ENCODE peak calls at places on chromosomes 1 and 21, in four cellular contexts. H, A, K and X are unnamed samples.
A peak's percentile ranks its signal among the peaks of the same experiment; 100 is the strongest.

GRCh38 chr1:43438576-43439120 is 15.1 kb downstream of the HYI start:
- DNase-seq in H (no peak), A (no peak), K (no peak), X (no peak)

GRCh38 chr1:98920441-98921110 is 84.1 kb downstream of the PLPPR5 start:
- DNase-seq in H (no peak), A (no peak), K (no peak), X (no peak)

GRCh38 chr21:22575165-22575584 is 1577.0 kb downstream of the NCAM2 start:
- DNase-seq in H (no peak), A (no peak), K (peak; percentile 5), X (no peak)

GRCh38 chr1:32068891-32069590 is 3.7 kb upstream of the TMEM39B start:
- DNase-seq in H (no peak), A (no peak), K (no peak), X (no peak)

GRCh38 chr1:233391338-233391737 is 63.8 kb downstream of the MAP3K21 start:
- DNase-seq in H (no peak), A (no peak), K (no peak), X (no peak)

GRCh38 chr1:96473791-96474452 is 247.7 kb upstream of the PTBP2 start:
- DNase-seq in H (no peak), A (no peak), K (no peak), X (no peak)

GRCh38 chr1:47178665-47179022 is 11.2 kb downstream of the PDZK1IP1 start:
- DNase-seq in H (no peak), A (no peak), K (no peak), X (no peak)

GRCh38 chr21:45887121-45887611 is 94.4 kb upstream of the COL6A1 start:
- DNase-seq in H (no peak), A (no peak), K (no peak), X (no peak)

GRCh38 chr1:222704260-222704659 is 8.0 kb downstream of the AIDA start:
- DNase-seq in H (no peak), A (no peak), K (no peak), X (no peak)

GRCh38 chr1:65793359-65793732 is 651 bp downstream of the PDE4B start:
- DNase-seq in H (no peak), A (no peak), K (no peak), X (no peak)

GRCh38 chr1:93614550-93615200 is 67.0 kb downstream of the BCAR3 start:
- DNase-seq in H (peak; percentile 45), A (no peak), K (no peak), X (no peak)

GRCh38 chr1:170678196-170678595 is 14.3 kb downstream of the PRRX1 start:
- DNase-seq in H (no peak), A (no peak), K (no peak), X (no peak)

GRCh38 chr1:160211010-160211790 is 6.0 kb downstream of the PEA15 start:
- DNase-seq in H (no peak), A (no peak), K (peak; percentile 69), X (no peak)

GRCh38 chr1:5938068-5938740 is 54.0 kb downstream of the NPHP4 start:
- DNase-seq in H (no peak), A (no peak), K (no peak), X (no peak)

GRCh38 chr1:118960567-118961136 is 27.5 kb downstream of the TBX15 start:
- DNase-seq in H (peak; percentile 100), A (no peak), K (no peak), X (peak; percentile 28)

GRCh38 chr1:168469690-168470089 is 74.1 kb downstream of the XCL2 start:
- DNase-seq in H (no peak), A (no peak), K (peak; percentile 60), X (peak; percentile 21)

GRCh38 chr1:116738673-116739370 is 15.4 kb upstream of the CD2 start:
- DNase-seq in H (no peak), A (peak; percentile 91), K (no peak), X (no peak)

GRCh38 chr1:94011709-94012590 is 102.7 kb upstream of the GCLM start:
- DNase-seq in H (peak; percentile 32), A (no peak), K (no peak), X (no peak)

GRCh38 chr21:32155226-32155625 is 123.6 kb downstream of the MIS18A start:
- DNase-seq in H (no peak), A (no peak), K (no peak), X (no peak)

GRCh38 chr1:1164701-1165451 is 8.8 kb upstream of the TTLL10 start:
- DNase-seq in H (peak; percentile 50), A (no peak), K (no peak), X (peak; percentile 47)

GRCh38 chr1:45329445-45329844 is 2.8 kb downstream of the HPDL start:
- DNase-seq in H (no peak), A (no peak), K (no peak), X (no peak)

GRCh38 chr1:226480459-226480858 is 68.1 kb upstream of the STUM start:
- DNase-seq in H (peak; percentile 16), A (no peak), K (no peak), X (no peak)

GRCh38 chr1:193971595-193971994 is 785.2 kb upstream of the B3GALT2 start:
- DNase-seq in H (no peak), A (no peak), K (no peak), X (peak; percentile 87)

GRCh38 chr1:47696911-47697441 is 259.1 kb downstream of the FOXD2 start:
- DNase-seq in H (peak; percentile 74), A (no peak), K (no peak), X (no peak)

GRCh38 chr1:26666855-26667254 is 29.0 kb upstream of the ARID1A start:
- DNase-seq in H (no peak), A (no peak), K (no peak), X (no peak)

GRCh38 chr1:147586412-147586811 is 45.1 kb downstream of the BCL9 start:
- DNase-seq in H (no peak), A (no peak), K (no peak), X (no peak)

GRCh38 chr1:22529901-22530621 is 33.2 kb upstream of the EPHA8 start:
- DNase-seq in H (no peak), A (no peak), K (no peak), X (no peak)

GRCh38 chr21:44867464-44867863 is 6.0 kb downstream of the PTTG1IP start:
- DNase-seq in H (no peak), A (no peak), K (no peak), X (no peak)

GRCh38 chr1:114040273-114041043 is 61.2 kb downstream of the OLFML3 start:
- DNase-seq in H (no peak), A (no peak), K (no peak), X (no peak)

GRCh38 chr21:41943468-41944250 is 10.2 kb downstream of the C2CD2 start:
- DNase-seq in H (no peak), A (no peak), K (no peak), X (no peak)

GRCh38 chr21:39613029-39613934 is 542 bp downstream of the B3GALT5 start:
- DNase-seq in H (no peak), A (no peak), K (no peak), X (no peak)

GRCh38 chr1:17653728-17654351 is 101.3 kb upstream of the ACTL8 start:
- DNase-seq in H (no peak), A (no peak), K (peak; percentile 66), X (peak; percentile 24)

GRCh38 chr1:203627819-203628184 is 1.2 kb downstream of the ATP2B4 start:
- DNase-seq in H (no peak), A (no peak), K (no peak), X (no peak)

GRCh38 chr1:37705399-37705798 is 13.1 kb downstream of the CDCA8 start:
- DNase-seq in H (no peak), A (no peak), K (no peak), X (no peak)

GRCh38 chr1:181390350-181391080 is 92.8 kb upstream of the CACNA1E start:
- DNase-seq in H (no peak), A (no peak), K (no peak), X (no peak)

GRCh38 chr1:21284206-21285137 is 5.8 kb downstream of the ECE1 start:
- DNase-seq in H (no peak), A (no peak), K (no peak), X (no peak)

GRCh38 chr21:38267991-38268858 is 11.4 kb downstream of the KCNJ15 start:
- DNase-seq in H (no peak), A (peak; percentile 68), K (no peak), X (no peak)

DNA sequence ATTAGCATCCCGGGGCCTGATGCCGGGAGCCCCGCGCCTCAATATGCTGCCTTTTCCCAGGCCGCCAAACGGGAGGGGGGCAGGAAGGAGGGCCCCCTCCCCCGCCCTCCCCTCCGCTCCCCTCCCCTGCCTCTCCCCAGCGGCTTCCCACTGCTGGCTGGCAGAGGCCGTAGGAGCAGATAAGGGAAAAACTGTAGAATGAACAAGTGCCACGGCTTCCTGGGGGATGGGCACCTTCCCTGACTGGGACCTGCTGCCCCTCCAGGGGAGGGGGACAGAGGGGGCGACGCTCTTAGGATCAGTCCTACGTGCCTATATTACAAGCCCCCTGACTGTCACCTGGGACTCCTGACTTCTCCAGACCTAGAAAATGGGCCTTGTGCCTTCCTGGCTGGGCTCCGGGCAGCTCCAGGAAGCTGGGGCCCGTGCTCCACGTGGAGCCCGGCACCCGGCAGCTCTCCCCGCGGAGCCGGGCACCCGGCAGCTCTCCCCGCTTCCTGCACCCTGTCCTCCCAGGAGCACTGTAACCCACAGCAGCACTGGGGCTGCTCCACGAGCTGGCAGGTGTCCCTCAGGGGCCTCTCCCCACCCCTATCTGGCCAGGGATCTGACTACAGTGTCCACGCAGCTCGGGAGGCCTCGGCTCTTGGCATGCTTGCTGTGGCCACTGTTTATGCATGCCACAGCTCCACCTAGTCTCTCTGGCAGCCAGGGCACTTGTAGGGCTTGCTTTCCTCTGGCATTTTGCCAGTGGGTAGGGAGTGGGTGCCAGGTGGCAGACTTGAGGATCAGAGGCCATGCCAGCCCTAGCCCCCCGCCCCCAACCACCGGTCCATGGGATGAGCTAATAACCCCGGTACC is 668 bp upstream of the HES5 start:
- DNase-seq in H (no peak), A (no peak), K (no peak), X (no peak)
- H3K4me3 ChIP-seq in H (no peak overlapping the region), A (no peak overlapping the region), K (no peak overlapping the region), X (no peak overlapping the region)

GRCh38 chr1:173128737-173129136 is 78.0 kb upstream of the TNFSF18 start:
- DNase-seq in H (no peak), A (no peak), K (no peak), X (no peak)

GRCh38 chr1:173137116-173137515 is 70.0 kb downstream of the TNFSF4 start:
- DNase-seq in H (no peak), A (no peak), K (no peak), X (no peak)

GRCh38 chr1:173134800-173135199 is 72.3 kb downstream of the TNFSF4 start:
- DNase-seq in H (no peak), A (no peak), K (no peak), X (no peak)

GRCh38 chr1:173139706-173140105 is 67.4 kb downstream of the TNFSF4 start:
- DNase-seq in H (no peak), A (no peak), K (no peak), X (no peak)

GRCh38 chr1:173134029-173134428 is 73.1 kb downstream of the TNFSF4 start:
- DNase-seq in H (no peak), A (no peak), K (no peak), X (no peak)
- TF ChIP-seq ESRRA in H (no peak), A (no peak), K (no peak), X (no peak)

DNA sequence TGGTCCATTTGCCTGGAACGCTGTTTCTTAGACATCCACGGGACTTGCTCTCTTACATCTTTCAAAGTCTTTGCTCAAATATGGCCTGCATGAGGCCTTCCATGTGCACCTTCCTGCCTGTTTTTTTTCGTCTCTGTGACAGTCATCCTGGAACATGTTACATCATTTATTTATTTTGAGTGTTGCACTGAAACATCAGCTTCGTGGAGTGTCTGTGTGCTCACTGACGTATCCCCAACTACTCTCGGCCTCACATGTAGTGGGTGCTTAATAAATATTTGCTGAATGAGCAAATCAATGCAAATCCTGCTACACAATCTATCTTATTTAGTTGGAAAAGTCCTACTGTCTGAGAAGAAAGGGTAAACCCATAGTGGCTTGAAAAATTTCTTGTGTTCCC is 11.4 kb upstream of the RHOU start:
- DNase-seq in H (peak; percentile 44), A (no peak), K (no peak), X (no peak)
- H3K4me3 ChIP-seq in H (no peak overlapping the region), A (no peak overlapping the region), K (no peak overlapping the region), X (no peak overlapping the region)

GRCh38 chr1:50841791-50842387 is 118.2 kb downstream of the FAF1 start:
- DNase-seq in H (peak; percentile 5), A (no peak), K (no peak), X (no peak)
- TF ChIP-seq ESRRA in H (no peak), A (no peak), K (no peak), X (no peak)